ENCODE peak calls at places on chromosome 16, in nine cellular contexts. One of them, this sample, is unnamed.
A peak's percentile ranks its signal among the peaks of the same experiment; 100 is the strongest.

GRCh38 chr16:89870440-89870839 is 3.0 kb upstream of the TCF25 start:
- DNase-seq in lower lobe of right lung: no peak
- DNase-seq in bronchial epithelial cell: no peak
- DNase-seq in endothelial cell of umbilical vein: no peak
- DNase-seq in tibial artery: no peak
- DNase-seq in colonic mucosa: no peak
- DNase-seq in AG10803: no peak
- DNase-seq in fibroblast of lung: no peak
- DNase-seq in HFF-Myc: no peak
- DNase-seq in this sample: no peak

GRCh38 chr16:75197522-75198134 is 9.3 kb downstream of the CTRB2 start:
- DNase-seq in tibial artery: no peak
- DNase-seq in fibroblast of lung: no peak
- DNase-seq in HFF-Myc: no peak
- DNase-seq in lower lobe of right lung: peak; percentile 16
- DNase-seq in AG10803: no peak
- DNase-seq in bronchial epithelial cell: no peak
- DNase-seq in colonic mucosa: no peak
- DNase-seq in endothelial cell of umbilical vein: no peak
- DNase-seq in this sample: no peak

GRCh38 chr16:82694239-82694874 is 67.6 kb downstream of the CDH13 start:
- DNase-seq in AG10803: peak; percentile 71
- DNase-seq in lower lobe of right lung: no peak
- DNase-seq in tibial artery: no peak
- DNase-seq in colonic mucosa: no peak
- DNase-seq in bronchial epithelial cell: peak; percentile 65
- DNase-seq in HFF-Myc: no peak
- DNase-seq in fibroblast of lung: peak; percentile 31
- DNase-seq in endothelial cell of umbilical vein: no peak
- DNase-seq in this sample: peak; percentile 43

GRCh38 chr16:54421220-54421619 is 134.6 kb upstream of the IRX3 start:
- DNase-seq in tibial artery: no peak
- DNase-seq in colonic mucosa: no peak
- DNase-seq in endothelial cell of umbilical vein: no peak
- DNase-seq in HFF-Myc: no peak
- DNase-seq in lower lobe of right lung: no peak
- DNase-seq in bronchial epithelial cell: no peak
- DNase-seq in AG10803: no peak
- DNase-seq in fibroblast of lung: no peak
- DNase-seq in this sample: no peak

GRCh38 chr16:67672739-67673662 is 6.4 kb downstream of the C16orf86 start:
- DNase-seq in lower lobe of right lung: peak; percentile 77
- DNase-seq in endothelial cell of umbilical vein: peak; percentile 79
- DNase-seq in bronchial epithelial cell: peak; percentile 49
- DNase-seq in tibial artery: peak; percentile 58
- DNase-seq in AG10803: peak; percentile 86
- DNase-seq in colonic mucosa: peak; percentile 89
- DNase-seq in HFF-Myc: no peak
- DNase-seq in fibroblast of lung: peak; percentile 77
- DNase-seq in this sample: peak; percentile 72

GRCh38 chr16:54934536-54935410 is 4.1 kb downstream of the IRX5 start:
- DNase-seq in fibroblast of lung: no peak
- DNase-seq in lower lobe of right lung: peak; percentile 63
- DNase-seq in colonic mucosa: no peak
- DNase-seq in bronchial epithelial cell: peak; percentile 52
- DNase-seq in AG10803: peak; percentile 56
- DNase-seq in tibial artery: no peak
- DNase-seq in endothelial cell of umbilical vein: peak; percentile 11
- DNase-seq in HFF-Myc: no peak
- DNase-seq in this sample: peak; percentile 60

GRCh38 chr16:63617990-63618763 is 1503.7 kb downstream of the CDH11 start:
- DNase-seq in fibroblast of lung: peak; percentile 11
- DNase-seq in bronchial epithelial cell: peak; percentile 17
- DNase-seq in HFF-Myc: no peak
- DNase-seq in colonic mucosa: peak; percentile 31
- DNase-seq in tibial artery: no peak
- DNase-seq in lower lobe of right lung: no peak
- DNase-seq in endothelial cell of umbilical vein: no peak
- DNase-seq in AG10803: no peak
- DNase-seq in this sample: no peak

GRCh38 chr16:50560903-50561863 is 13.0 kb downstream of the NKD1 start:
- DNase-seq in HFF-Myc: no peak
- DNase-seq in colonic mucosa: no peak
- DNase-seq in lower lobe of right lung: no peak
- DNase-seq in AG10803: no peak
- DNase-seq in fibroblast of lung: no peak
- DNase-seq in tibial artery: no peak
- DNase-seq in bronchial epithelial cell: no peak
- DNase-seq in endothelial cell of umbilical vein: no peak
- DNase-seq in this sample: no peak

GRCh38 chr16:26204138-26204537 is 512.4 kb downstream of the HS3ST4 start:
- DNase-seq in colonic mucosa: no peak
- DNase-seq in endothelial cell of umbilical vein: no peak
- DNase-seq in fibroblast of lung: no peak
- DNase-seq in lower lobe of right lung: no peak
- DNase-seq in AG10803: no peak
- DNase-seq in HFF-Myc: no peak
- DNase-seq in bronchial epithelial cell: no peak
- DNase-seq in tibial artery: no peak
- DNase-seq in this sample: no peak

GRCh38 chr16:30551781-30552180 is 6.4 kb downstream of the ZNF764 start:
- DNase-seq in bronchial epithelial cell: no peak
- DNase-seq in endothelial cell of umbilical vein: no peak
- DNase-seq in HFF-Myc: no peak
- DNase-seq in AG10803: no peak
- DNase-seq in fibroblast of lung: no peak
- DNase-seq in tibial artery: no peak
- DNase-seq in lower lobe of right lung: peak; percentile 71
- DNase-seq in colonic mucosa: no peak
- DNase-seq in this sample: no peak

GRCh38 chr16:89909777-89910716 is 8.6 kb upstream of the MC1R start:
- DNase-seq in lower lobe of right lung: peak; percentile 85
- DNase-seq in tibial artery: peak; percentile 75
- DNase-seq in HFF-Myc: no peak
- DNase-seq in fibroblast of lung: peak; percentile 76
- DNase-seq in colonic mucosa: peak; percentile 79
- DNase-seq in endothelial cell of umbilical vein: peak; percentile 57
- DNase-seq in AG10803: peak; percentile 77
- DNase-seq in bronchial epithelial cell: peak; percentile 49
- DNase-seq in this sample: peak; percentile 76

GRCh38 chr16:50368410-50369132 is at the start of gene BRD7:
- DNase-seq in fibroblast of lung: peak; percentile 49
- DNase-seq in tibial artery: peak; percentile 33
- DNase-seq in AG10803: peak; percentile 49
- DNase-seq in endothelial cell of umbilical vein: peak; percentile 39
- DNase-seq in bronchial epithelial cell: no peak
- DNase-seq in HFF-Myc: no peak
- DNase-seq in lower lobe of right lung: peak; percentile 75
- DNase-seq in colonic mucosa: peak; percentile 48
- DNase-seq in this sample: peak; percentile 44

GRCh38 chr16:79902351-79902750 is 301.8 kb upstream of the MAF start:
- DNase-seq in fibroblast of lung: no peak
- DNase-seq in colonic mucosa: no peak
- DNase-seq in bronchial epithelial cell: no peak
- DNase-seq in tibial artery: no peak
- DNase-seq in lower lobe of right lung: no peak
- DNase-seq in AG10803: no peak
- DNase-seq in endothelial cell of umbilical vein: no peak
- DNase-seq in HFF-Myc: no peak
- DNase-seq in this sample: peak; percentile 65

GRCh38 chr16:84820771-84821170 is 986 bp downstream of the CRISPLD2 start:
- DNase-seq in fibroblast of lung: peak; percentile 23
- DNase-seq in AG10803: no peak
- DNase-seq in HFF-Myc: no peak
- DNase-seq in colonic mucosa: no peak
- DNase-seq in endothelial cell of umbilical vein: no peak
- DNase-seq in bronchial epithelial cell: no peak
- DNase-seq in lower lobe of right lung: no peak
- DNase-seq in tibial artery: no peak
- DNase-seq in this sample: no peak
- H3K4me3 ChIP-seq in fibroblast of lung: peak overlapping the region; percentile 73
- H3K4me3 ChIP-seq in AG10803: peak overlapping the region; percentile 64
- H3K4me3 ChIP-seq in HFF-Myc: peak overlapping the region; percentile 46
- H3K4me3 ChIP-seq in colonic mucosa: peak overlapping the region; percentile 50
- H3K4me3 ChIP-seq in endothelial cell of umbilical vein: no peak overlapping the region
- H3K4me3 ChIP-seq in bronchial epithelial cell: no peak overlapping the region
- H3K4me3 ChIP-seq in lower lobe of right lung: peak overlapping the region; percentile 61
- H3K4me3 ChIP-seq in tibial artery: peak overlapping the region; percentile 56
- H3K4me3 ChIP-seq in this sample: peak overlapping the region; percentile 57

GRCh38 chr16:3282747-3283524 is at the start of gene ZNF263:
- DNase-seq in endothelial cell of umbilical vein: peak; percentile 98
- DNase-seq in lower lobe of right lung: peak; percentile 97
- DNase-seq in fibroblast of lung: peak; percentile 99
- DNase-seq in HFF-Myc: peak; percentile 97
- DNase-seq in tibial artery: peak; percentile 95
- DNase-seq in AG10803: peak; percentile 98
- DNase-seq in colonic mucosa: peak; percentile 99
- DNase-seq in bronchial epithelial cell: peak; percentile 91
- DNase-seq in this sample: peak; percentile 97

GRCh38 chr16:3283525-3284447 is 495 bp downstream of the ZNF263 start:
- DNase-seq in lower lobe of right lung: no peak
- DNase-seq in colonic mucosa: no peak
- DNase-seq in fibroblast of lung: no peak
- DNase-seq in endothelial cell of umbilical vein: peak; percentile 19
- DNase-seq in AG10803: no peak
- DNase-seq in tibial artery: no peak
- DNase-seq in HFF-Myc: no peak
- DNase-seq in bronchial epithelial cell: no peak
- DNase-seq in this sample: peak; percentile 4

GRCh38 chr16:3285131-3285530 is 1.8 kb downstream of the ZNF263 start:
- DNase-seq in endothelial cell of umbilical vein: no peak
- DNase-seq in HFF-Myc: no peak
- DNase-seq in AG10803: no peak
- DNase-seq in fibroblast of lung: no peak
- DNase-seq in bronchial epithelial cell: no peak
- DNase-seq in colonic mucosa: no peak
- DNase-seq in lower lobe of right lung: no peak
- DNase-seq in tibial artery: no peak
- DNase-seq in this sample: no peak

GRCh38 chr16:3281222-3281621 is 2.1 kb upstream of the ZNF263 start:
- DNase-seq in bronchial epithelial cell: no peak
- DNase-seq in AG10803: no peak
- DNase-seq in tibial artery: no peak
- DNase-seq in endothelial cell of umbilical vein: no peak
- DNase-seq in HFF-Myc: no peak
- DNase-seq in fibroblast of lung: no peak
- DNase-seq in colonic mucosa: no peak
- DNase-seq in lower lobe of right lung: no peak
- DNase-seq in this sample: no peak

DNA sequence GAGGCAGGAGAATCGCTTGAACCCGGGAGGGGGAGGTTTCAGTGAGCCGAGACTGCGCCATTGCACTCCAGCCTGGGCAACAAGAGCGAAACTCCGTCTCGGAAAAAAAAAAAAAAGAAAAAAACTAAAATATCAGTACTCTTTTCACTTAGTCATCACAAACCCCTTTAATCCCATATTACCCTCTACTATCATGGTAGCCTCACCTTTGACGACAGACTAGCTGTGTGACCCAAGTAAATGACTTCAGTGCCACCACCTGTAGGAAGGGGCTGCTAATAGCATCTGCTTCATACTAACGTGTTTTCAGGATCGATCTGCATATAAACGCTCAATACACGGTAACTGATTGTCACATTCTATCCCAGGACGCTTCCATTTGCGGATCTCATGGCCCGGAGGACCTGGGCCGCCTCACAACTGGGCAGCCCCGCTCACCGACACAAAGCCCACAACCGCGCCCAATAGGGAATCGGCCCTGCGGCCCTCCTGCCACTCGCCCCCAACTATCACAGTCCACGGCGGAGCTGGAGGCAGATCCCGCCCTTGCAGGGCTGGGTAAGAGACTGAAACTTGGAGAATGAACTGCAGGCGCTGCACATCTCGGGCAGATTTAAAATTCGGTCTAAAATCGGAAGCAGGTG is 1.1 kb upstream of the ZNF263 start:
- DNase-seq in tibial artery: no peak
- DNase-seq in bronchial epithelial cell: no peak
- DNase-seq in colonic mucosa: no peak
- DNase-seq in HFF-Myc: no peak
- DNase-seq in AG10803: no peak
- DNase-seq in fibroblast of lung: no peak
- DNase-seq in lower lobe of right lung: no peak
- DNase-seq in endothelial cell of umbilical vein: peak; percentile 87
- DNase-seq in this sample: no peak
- TF ChIP-seq CTCF in tibial artery: no peak
- TF ChIP-seq CTCF in bronchial epithelial cell: no peak
- TF ChIP-seq CTCF in colonic mucosa: no peak
- TF ChIP-seq CTCF in HFF-Myc: no peak
- TF ChIP-seq CTCF in AG10803: no peak
- TF ChIP-seq CTCF in fibroblast of lung: no peak
- TF ChIP-seq CTCF in lower lobe of right lung: no peak
- TF ChIP-seq CTCF in endothelial cell of umbilical vein: no peak
- TF ChIP-seq CTCF in this sample: no peak

GRCh38 chr16:19505600-19506303 is 16.1 kb downstream of the GDE1 start:
- DNase-seq in colonic mucosa: no peak
- DNase-seq in AG10803: peak; percentile 35
- DNase-seq in endothelial cell of umbilical vein: peak; percentile 89
- DNase-seq in bronchial epithelial cell: no peak
- DNase-seq in fibroblast of lung: peak; percentile 74
- DNase-seq in lower lobe of right lung: no peak
- DNase-seq in HFF-Myc: no peak
- DNase-seq in tibial artery: no peak
- DNase-seq in this sample: peak; percentile 85

GRCh38 chr16:19502395-19503131 is 19.3 kb downstream of the GDE1 start:
- DNase-seq in AG10803: peak; percentile 72
- DNase-seq in colonic mucosa: peak; percentile 84
- DNase-seq in bronchial epithelial cell: peak; percentile 71
- DNase-seq in HFF-Myc: peak; percentile 69
- DNase-seq in tibial artery: peak; percentile 60
- DNase-seq in fibroblast of lung: peak; percentile 84
- DNase-seq in endothelial cell of umbilical vein: peak; percentile 73
- DNase-seq in lower lobe of right lung: peak; percentile 69
- DNase-seq in this sample: peak; percentile 77

GRCh38 chr16:19499481-19499880 is 22.4 kb downstream of the GDE1 start:
- DNase-seq in HFF-Myc: no peak
- DNase-seq in AG10803: no peak
- DNase-seq in lower lobe of right lung: no peak
- DNase-seq in fibroblast of lung: no peak
- DNase-seq in tibial artery: no peak
- DNase-seq in bronchial epithelial cell: peak; percentile 88
- DNase-seq in colonic mucosa: no peak
- DNase-seq in endothelial cell of umbilical vein: no peak
- DNase-seq in this sample: no peak

GRCh38 chr16:19506965-19507364 is 14.9 kb downstream of the GDE1 start:
- DNase-seq in HFF-Myc: no peak
- DNase-seq in AG10803: no peak
- DNase-seq in tibial artery: no peak
- DNase-seq in colonic mucosa: no peak
- DNase-seq in bronchial epithelial cell: no peak
- DNase-seq in fibroblast of lung: no peak
- DNase-seq in lower lobe of right lung: no peak
- DNase-seq in endothelial cell of umbilical vein: no peak
- DNase-seq in this sample: no peak

GRCh38 chr16:19503461-19504075 is 18.3 kb downstream of the GDE1 start:
- DNase-seq in endothelial cell of umbilical vein: no peak
- DNase-seq in fibroblast of lung: no peak
- DNase-seq in colonic mucosa: no peak
- DNase-seq in lower lobe of right lung: no peak
- DNase-seq in HFF-Myc: no peak
- DNase-seq in AG10803: no peak
- DNase-seq in bronchial epithelial cell: no peak
- DNase-seq in tibial artery: no peak
- DNase-seq in this sample: no peak
- H3K4me3 ChIP-seq in endothelial cell of umbilical vein: no peak overlapping the region
- H3K4me3 ChIP-seq in fibroblast of lung: no peak overlapping the region
- H3K4me3 ChIP-seq in colonic mucosa: no peak overlapping the region
- H3K4me3 ChIP-seq in lower lobe of right lung: no peak overlapping the region
- H3K4me3 ChIP-seq in HFF-Myc: no peak overlapping the region
- H3K4me3 ChIP-seq in AG10803: no peak overlapping the region
- H3K4me3 ChIP-seq in bronchial epithelial cell: no peak overlapping the region
- H3K4me3 ChIP-seq in tibial artery: no peak overlapping the region
- H3K4me3 ChIP-seq in this sample: no peak overlapping the region

GRCh38 chr16:57628008-57628781 is at the start of gene ADGRG1:
- DNase-seq in HFF-Myc: peak; percentile 69
- DNase-seq in colonic mucosa: peak; percentile 52
- DNase-seq in AG10803: peak; percentile 87
- DNase-seq in endothelial cell of umbilical vein: peak; percentile 95
- DNase-seq in lower lobe of right lung: peak; percentile 64
- DNase-seq in fibroblast of lung: peak; percentile 93
- DNase-seq in tibial artery: peak; percentile 75
- DNase-seq in bronchial epithelial cell: peak; percentile 96
- DNase-seq in this sample: peak; percentile 94
- TF ChIP-seq CTCF in HFF-Myc: peak; percentile 14
- TF ChIP-seq CTCF in colonic mucosa: no peak
- TF ChIP-seq CTCF in AG10803: peak; percentile 23
- TF ChIP-seq CTCF in endothelial cell of umbilical vein: no peak
- TF ChIP-seq CTCF in lower lobe of right lung: no peak
- TF ChIP-seq CTCF in fibroblast of lung: peak; percentile 26
- TF ChIP-seq CTCF in tibial artery: no peak
- TF ChIP-seq CTCF in bronchial epithelial cell: peak; percentile 35
- TF ChIP-seq CTCF in this sample: no peak